ENCODE peak calls at places on chromosomes 12 and 14, in five cellular contexts. J, I, O, S and F are unnamed samples.

GRCh38 chr12:122282066-122282465 is 15.8 kb upstream of the VPS33A start:
- DNase-seq in S (peak), J (peak), O (no peak), I (no peak), F (no peak)

GRCh38 chr12:87814625-87815024 is 214.6 kb downstream of the C12orf50 start:
- DNase-seq in I (no peak), J (peak), O (no peak), S (peak), F (no peak)

GRCh38 chr12:6343518-6343917 is 1.6 kb upstream of the TNFRSF1A start:
- DNase-seq in O (no peak), S (no peak), I (peak), J (peak), F (no peak)

GRCh38 chr14:88346048-88346639 is 23.1 kb upstream of the KCNK10 start:
- DNase-seq in O (no peak), S (no peak), I (peak), J (peak), F (peak)

GRCh38 chr12:116766746-116767145 is 28.6 kb downstream of the RNFT2 start:
- DNase-seq in I (no peak), S (no peak), O (no peak), J (no peak), F (no peak)

GRCh38 chr12:85448548-85449139 is 168.6 kb downstream of the ALX1 start:
- DNase-seq in I (no peak), J (peak), S (peak), O (no peak), F (no peak)

GRCh38 chr14:42163136-42163535 is 556.5 kb downstream of the LRFN5 start:
- DNase-seq in J (no peak), I (no peak), S (no peak), O (no peak), F (no peak)

GRCh38 chr12:11071414-11071813 is 9.3 kb upstream of the TAS2R46 start:
- DNase-seq in O (peak), I (no peak), S (no peak), J (no peak), F (peak)

GRCh38 chr12:114371733-114372132 is 34.2 kb downstream of the TBX5 start:
- DNase-seq in J (no peak), O (no peak), I (no peak), S (no peak), F (no peak)

GRCh38 chr12:118189761-118190181 is 53.8 kb downstream of the PEBP1 start:
- DNase-seq in J (no peak), O (no peak), S (peak), I (no peak), F (no peak)

GRCh38 chr12:93449277-93449676 is 7.5 kb upstream of the UBE2N start:
- DNase-seq in J (no peak), S (no peak), O (no peak), I (no peak), F (no peak)

GRCh38 chr12:50387487-50387886 is 8.9 kb downstream of the FAM186A start:
- DNase-seq in O (no peak), I (no peak), S (no peak), J (no peak), F (no peak)

GRCh38 chr12:30813741-30814687 is 59.3 kb upstream of the CAPRIN2 start:
- DNase-seq in S (peak), I (no peak), J (no peak), O (no peak), F (no peak)

GRCh38 chr12:110174373-110174996 is 50.3 kb downstream of the IFT81 start:
- DNase-seq in S (no peak), J (no peak), I (no peak), O (no peak), F (no peak)

GRCh38 chr12:40692617-40693502 is 621 bp downstream of the CNTN1 start:
- DNase-seq in O (no peak), S (no peak), I (no peak), J (peak), F (no peak)

GRCh38 chr12:93699271-93700141 is 22.3 kb downstream of the CRADD start:
- DNase-seq in S (peak), O (no peak), J (no peak), I (no peak), F (peak)

GRCh38 chr14:56212541-56212940 is 94.3 kb downstream of the PELI2 start:
- DNase-seq in I (no peak), O (no peak), S (no peak), J (no peak), F (no peak)

GRCh38 chr12:93766802-93767523 is 89.8 kb downstream of the CRADD start:
- DNase-seq in J (peak), I (peak), O (no peak), S (peak), F (no peak)

GRCh38 chr12:108511633-108512540 is 3.2 kb upstream of the FICD start:
- DNase-seq in O (peak), J (peak), S (peak), I (peak), F (peak)

GRCh38 chr12:8471093-8471492 is 15.3 kb downstream of the CLEC6A start:
- DNase-seq in I (no peak), S (no peak), O (no peak), J (no peak), F (no peak)

GRCh38 chr12:17283563-17283962 is 677.6 kb upstream of the LMO3 start:
- DNase-seq in S (no peak), O (no peak), J (no peak), I (no peak), F (no peak)

GRCh38 chr12:53174881-53175491 is 5.5 kb upstream of the ZNF740 start:
- DNase-seq in I (peak), O (no peak), J (peak), S (peak), F (peak)

GRCh38 chr14:30270200-30271161 is 288.5 kb upstream of the G2E3 start:
- DNase-seq in S (peak), I (peak), O (peak), J (peak), F (peak)

GRCh38 chr14:53979747-53980642 is 23.4 kb upstream of the BMP4 start:
- DNase-seq in S (peak), J (peak), I (no peak), O (peak), F (peak)

GRCh38 chr14:85566603-85567002 is 36.7 kb downstream of the FLRT2 start:
- DNase-seq in I (no peak), S (peak), J (no peak), O (no peak), F (no peak)

GRCh38 chr12:95304673-95305198 is 87.1 kb downstream of the VEZT start:
- DNase-seq in S (peak), J (no peak), O (no peak), I (no peak), F (no peak)

GRCh38 chr12:26937863-26938659 is at the start of the genes FGFR1OP2 and INTS13:
- DNase-seq in I (peak), S (peak), J (peak), O (peak), F (peak)

GRCh38 chr14:66045572-66046021 is 440.6 kb upstream of the CCDC196 start:
- DNase-seq in O (no peak), S (no peak), J (no peak), I (peak), F (no peak)

GRCh38 chr12:111597731-111598636 is 1.1 kb downstream of the ATXN2 start:
- DNase-seq in I (peak), J (peak), O (no peak), S (no peak), F (no peak)

GRCh38 chr14:89013698-89014569 is 189.5 kb downstream of the TTC8 start:
- DNase-seq in S (no peak), J (no peak), O (no peak), I (no peak), F (no peak)

GRCh38 chr12:65943388-65944137 is 119.3 kb downstream of the HMGA2 start:
- DNase-seq in I (no peak), S (no peak), J (no peak), O (no peak), F (no peak)

GRCh38 chr12:64551676-64552075 is 58.6 kb upstream of the RASSF3 start:
- DNase-seq in I (no peak), S (no peak), J (no peak), O (no peak), F (no peak)

GRCh38 chr14:101471723-101472517 is 89.4 kb upstream of the DIO3 start:
- DNase-seq in J (no peak), S (no peak), I (no peak), O (no peak), F (no peak)

GRCh38 chr14:74501135-74501614 is 7.6 kb downstream of the ISCA2 start:
- DNase-seq in O (peak), J (peak), I (peak), S (peak), F (peak)

GRCh38 chr12:132359971-132360370 is 30.6 kb upstream of the GALNT9 start:
- DNase-seq in S (no peak), I (no peak), J (no peak), O (no peak), F (no peak)

GRCh38 chr12:80778005-80778541 is 61.4 kb downstream of the MYF5 start:
- DNase-seq in J (peak), S (peak), I (peak), O (no peak), F (peak)
- TF ChIP-seq MAFK in J (peak), S (peak), I (peak), O (peak), F (peak)

GRCh38 chr14:34692348-34692747 is 22.0 kb downstream of the CFL2 start:
- DNase-seq in S (no peak), O (no peak), I (no peak), J (no peak), F (no peak)
- TF ChIP-seq MAFK in S (no peak), O (no peak), I (no peak), J (no peak), F (no peak)

DNA sequence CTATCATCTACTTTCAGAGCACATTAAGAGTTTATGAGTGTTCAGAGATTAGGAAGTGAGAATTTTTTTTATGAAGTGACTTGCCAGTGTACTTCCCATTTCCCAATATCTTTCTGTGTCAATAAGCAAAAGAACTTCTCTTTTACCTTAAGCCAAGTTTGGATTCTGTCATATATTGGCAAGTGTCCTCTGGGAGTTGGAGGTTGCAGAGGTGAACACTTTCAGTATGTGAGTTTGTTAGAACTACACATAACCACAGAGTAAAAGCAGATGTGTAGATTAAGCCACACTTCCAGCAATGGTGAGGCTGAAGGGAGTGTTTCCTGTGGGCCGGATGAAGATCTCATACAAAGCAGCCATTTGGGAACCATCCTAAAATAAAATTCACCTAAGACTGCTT is 16.6 kb upstream of the KLRF1 start:
- DNase-seq in S (no peak), J (no peak), O (no peak), I (no peak), F (no peak)
- TF ChIP-seq MAFK in S (no peak), J (no peak), O (no peak), I (no peak), F (no peak)

GRCh38 chr12:24561882-24562760 is 386.8 kb downstream of the BCAT1 start:
- DNase-seq in I (no peak), S (peak), O (no peak), J (peak), F (no peak)
- TF ChIP-seq MAFK in I (no peak), S (no peak), O (no peak), J (no peak), F (no peak)

DNA sequence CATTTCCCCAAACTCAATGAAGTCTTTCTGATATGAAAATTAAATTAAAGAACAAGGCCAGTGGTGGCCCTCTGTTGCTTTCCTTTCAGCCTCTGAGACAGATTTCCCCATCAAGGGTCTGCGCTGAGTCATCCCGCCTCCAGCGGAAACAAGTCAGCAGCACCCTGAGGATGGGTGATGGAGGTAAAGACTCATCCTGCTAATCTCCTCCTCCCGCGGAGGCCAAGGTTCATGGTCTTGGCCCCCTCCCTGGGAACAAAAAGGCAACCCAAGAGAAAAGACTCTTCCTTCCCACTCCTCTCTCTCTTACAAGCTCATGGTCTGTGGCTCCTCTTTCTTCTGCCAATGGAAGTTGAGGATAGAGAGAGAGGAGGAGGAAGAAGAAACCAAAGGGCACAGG is 9.0 kb upstream of the NUMB start:
- DNase-seq in O (no peak), S (peak), J (no peak), I (peak), F (no peak)
- TF ChIP-seq MAFK in O (no peak), S (no peak), J (no peak), I (peak), F (no peak)

GRCh38 chr14:99671230-99672224 is 12.6 kb upstream of the CYP46A1 start:
- DNase-seq in J (no peak), S (no peak), O (no peak), I (no peak), F (peak)
- TF ChIP-seq MAFK in J (no peak), S (no peak), O (no peak), I (no peak), F (no peak)